ENCODE peak calls at places on chromosomes 2 and 18, in eight cellular contexts. Z, U, T, G, V, Q, L and I are unnamed samples.

GRCh38 chr2:78397198-78397597 is 628.3 kb upstream of the REG3G start:
- DNase-seq in Z (no peak), U (no peak), T (no peak), G (no peak), V (no peak), Q (no peak), L (no peak), I (no peak)

GRCh38 chr2:168181825-168182224 is 65.6 kb downstream of the STK39 start:
- DNase-seq in Z (no peak), U (no peak), T (no peak), G (no peak), V (no peak), Q (no peak), L (no peak), I (no peak)

GRCh38 chr2:150911766-150912280 is 349.8 kb downstream of the RBM43 start:
- DNase-seq in Z (peak; percentile 24), U (peak; percentile 80), T (peak; percentile 85), G (no peak), V (peak; percentile 27), Q (peak; percentile 22), L (peak; percentile 74), I (no peak)

GRCh38 chr2:67604360-67604759 is 207.2 kb downstream of the ETAA1 start:
- DNase-seq in Z (no peak), U (no peak), T (peak; percentile 25), G (no peak), V (no peak), Q (no peak), L (no peak), I (no peak)

GRCh38 chr2:169977510-169977909 is 150.3 kb downstream of the UBR3 start:
- DNase-seq in Z (no peak), U (no peak), T (no peak), G (no peak), V (no peak), Q (no peak), L (no peak), I (no peak)

GRCh38 chr18:32760391-32760790 is 12.4 kb downstream of the KLHL14 start:
- DNase-seq in Z (no peak), U (no peak), T (no peak), G (no peak), V (no peak), Q (no peak), L (no peak), I (no peak)

GRCh38 chr18:63683152-63683551 is 19.6 kb upstream of the SERPINB11 start:
- DNase-seq in Z (no peak), U (peak; percentile 93), T (peak; percentile 95), G (no peak), V (peak; percentile 34), Q (peak; percentile 71), L (no peak), I (no peak)

GRCh38 chr2:121336528-121337294 is 51.7 kb upstream of the TFCP2L1 start:
- DNase-seq in Z (no peak), U (no peak), T (no peak), G (no peak), V (no peak), Q (no peak), L (no peak), I (no peak)

GRCh38 chr2:132651115-132652099 is 18.6 kb downstream of the LYPD1 start:
- DNase-seq in Z (peak; percentile 59), U (no peak), T (peak; percentile 51), G (no peak), V (no peak), Q (peak; percentile 45), L (no peak), I (no peak)

GRCh38 chr2:227374158-227374557 is 4.9 kb downstream of the TM4SF20 start:
- DNase-seq in Z (no peak), U (no peak), T (peak; percentile 7), G (no peak), V (no peak), Q (peak; percentile 97), L (no peak), I (no peak)
- TF ChIP-seq CTCF in Z (no peak), U (no peak), T (no peak), G (no peak), V (no peak), Q (no peak), L (no peak), I (no peak)

GRCh38 chr2:235478609-235479008 is 15.2 kb upstream of the AGAP1 start:
- DNase-seq in Z (no peak), U (no peak), T (no peak), G (no peak), V (no peak), Q (no peak), L (no peak), I (no peak)
- TF ChIP-seq CTCF in Z (no peak), U (no peak), T (no peak), G (no peak), V (no peak), Q (no peak), L (no peak), I (no peak)

GRCh38 chr2:47785986-47786385 is 3.0 kb downstream of the MSH6 start:
- DNase-seq in Z (no peak), U (no peak), T (no peak), G (no peak), V (no peak), Q (no peak), L (no peak), I (no peak)
- TF ChIP-seq CTCF in Z (no peak), U (no peak), T (no peak), G (no peak), V (no peak), Q (no peak), L (no peak), I (no peak)

GRCh38 chr18:13614318-13614643 is 112.1 kb downstream of the FAM210A start:
- DNase-seq in Z (no peak), U (no peak), T (no peak), G (no peak), V (no peak), Q (no peak), L (no peak), I (no peak)
- TF ChIP-seq CTCF in Z (no peak), U (no peak), T (no peak), G (no peak), V (no peak), Q (no peak), L (no peak), I (no peak)